ENCODE peak calls at places on chromosomes 13 and 19, in four cellular contexts. One of them, this sample, is unnamed.
A peak's percentile ranks its signal among the peaks of the same experiment; 100 is the strongest.

GRCh38 chr13:96020155-96020575 is 33.0 kb downstream of the UGGT2 start:
- DNase-seq in H1: no peak
- DNase-seq in SK-N-SH: peak; percentile 56
- DNase-seq in K562: peak; percentile 56
- DNase-seq in this sample: no peak

GRCh38 chr19:43450545-43450997 is 14.8 kb downstream of the LYPD3 start:
- DNase-seq in H1: no peak
- DNase-seq in SK-N-SH: no peak
- DNase-seq in K562: no peak
- DNase-seq in this sample: no peak

GRCh38 chr19:49773663-49774305 is 7.0 kb downstream of the AP2A1 start:
- DNase-seq in H1: no peak
- DNase-seq in SK-N-SH: no peak
- DNase-seq in K562: no peak
- DNase-seq in this sample: no peak

GRCh38 chr13:40644838-40645620 is 21.4 kb downstream of the FOXO1 start:
- DNase-seq in H1: no peak
- DNase-seq in SK-N-SH: no peak
- DNase-seq in K562: no peak
- DNase-seq in this sample: no peak

GRCh38 chr19:45809643-45810159 is 5.4 kb downstream of the RSPH6A start:
- DNase-seq in H1: no peak
- DNase-seq in SK-N-SH: no peak
- DNase-seq in K562: peak; percentile 71
- DNase-seq in this sample: no peak

GRCh38 chr13:109271555-109271954 is 514.8 kb downstream of the IRS2 start:
- DNase-seq in H1: no peak
- DNase-seq in SK-N-SH: no peak
- DNase-seq in K562: no peak
- DNase-seq in this sample: no peak

GRCh38 chr19:46976845-46977320 is 42.8 kb upstream of the NPAS1 start:
- DNase-seq in H1: no peak
- DNase-seq in SK-N-SH: peak; percentile 57
- DNase-seq in K562: peak; percentile 81
- DNase-seq in this sample: peak; percentile 49

GRCh38 chr19:1045247-1045603 is 5.3 kb downstream of the ABCA7 start:
- DNase-seq in H1: no peak
- DNase-seq in SK-N-SH: peak; percentile 72
- DNase-seq in K562: peak; percentile 99
- DNase-seq in this sample: peak; percentile 99

GRCh38 chr13:97222934-97223710 is 989 bp downstream of the MBNL2 start:
- DNase-seq in H1: no peak
- DNase-seq in SK-N-SH: no peak
- DNase-seq in K562: no peak
- DNase-seq in this sample: no peak

GRCh38 chr19:2047449-2048103 is 3.5 kb downstream of the MKNK2 start:
- DNase-seq in H1: no peak
- DNase-seq in SK-N-SH: no peak
- DNase-seq in K562: no peak
- DNase-seq in this sample: no peak

GRCh38 chr19:11418518-11419506 is at the start of gene RGL3:
- DNase-seq in H1: no peak
- DNase-seq in SK-N-SH: peak; percentile 95
- DNase-seq in K562: no peak
- DNase-seq in this sample: peak; percentile 93

GRCh38 chr19:51341066-51341465 is 873 bp downstream of the VSIG10L start:
- DNase-seq in H1: no peak
- DNase-seq in SK-N-SH: no peak
- DNase-seq in K562: no peak
- DNase-seq in this sample: no peak

GRCh38 chr19:45496349-45496953 is 396 bp downstream of the RTN2 start:
- DNase-seq in H1: no peak
- DNase-seq in SK-N-SH: peak; percentile 80
- DNase-seq in K562: peak; percentile 67
- DNase-seq in this sample: peak; percentile 84

GRCh38 chr19:518292-519231 is 11.3 kb downstream of the TPGS1 start:
- DNase-seq in H1: no peak
- DNase-seq in SK-N-SH: no peak
- DNase-seq in K562: peak; percentile 81
- DNase-seq in this sample: peak; percentile 79

GRCh38 chr19:32067686-32068085 is 277.7 kb upstream of the ZNF507 start:
- DNase-seq in H1: peak; percentile 15
- DNase-seq in SK-N-SH: no peak
- DNase-seq in K562: peak; percentile 17
- DNase-seq in this sample: peak; percentile 57

GRCh38 chr19:1285737-1286360 is at the start of gene EFNA2:
- DNase-seq in H1: no peak
- DNase-seq in SK-N-SH: peak; percentile 84
- DNase-seq in K562: peak; percentile 34
- DNase-seq in this sample: no peak

GRCh38 chr13:45847554-45848224 is 3.9 kb downstream of the SIAH3 start:
- DNase-seq in H1: no peak
- DNase-seq in SK-N-SH: no peak
- DNase-seq in K562: peak; percentile 8
- DNase-seq in this sample: no peak

GRCh38 chr13:80360298-80360827 is 19.4 kb upstream of the SPRY2 start:
- DNase-seq in H1: no peak
- DNase-seq in SK-N-SH: no peak
- DNase-seq in K562: no peak
- DNase-seq in this sample: no peak

GRCh38 chr19:43465468-43466120 is at the start of gene LYPD3:
- DNase-seq in H1: no peak
- DNase-seq in SK-N-SH: no peak
- DNase-seq in K562: no peak
- DNase-seq in this sample: peak; percentile 67

GRCh38 chr19:39335168-39335567 is 675 bp downstream of the GMFG start:
- DNase-seq in H1: no peak
- DNase-seq in SK-N-SH: peak; percentile 14
- DNase-seq in K562: peak; percentile 58
- DNase-seq in this sample: no peak

GRCh38 chr13:65744761-65745160 is 1485.4 kb downstream of the PCDH9 start:
- DNase-seq in H1: no peak
- DNase-seq in SK-N-SH: no peak
- DNase-seq in K562: no peak
- DNase-seq in this sample: no peak

GRCh38 chr13:86282450-86282849 is 483.2 kb upstream of the SLITRK6 start:
- DNase-seq in H1: no peak
- DNase-seq in SK-N-SH: no peak
- DNase-seq in K562: no peak
- DNase-seq in this sample: no peak

GRCh38 chr19:532578-533484 is 1.3 kb downstream of the CDC34 start:
- DNase-seq in H1: no peak
- DNase-seq in SK-N-SH: peak; percentile 80
- DNase-seq in K562: peak; percentile 90
- DNase-seq in this sample: peak; percentile 63

GRCh38 chr19:46963093-46963734 is 56.4 kb upstream of the NPAS1 start:
- DNase-seq in H1: no peak
- DNase-seq in SK-N-SH: no peak
- DNase-seq in K562: no peak
- DNase-seq in this sample: no peak

GRCh38 chr13:35566340-35566739 is 89.9 kb upstream of the MAB21L1 start:
- DNase-seq in H1: no peak
- DNase-seq in SK-N-SH: no peak
- DNase-seq in K562: no peak
- DNase-seq in this sample: no peak

GRCh38 chr19:33621811-33622504 is at the start of gene CHST8:
- DNase-seq in H1: no peak
- DNase-seq in SK-N-SH: peak; percentile 93
- DNase-seq in K562: peak; percentile 24
- DNase-seq in this sample: peak; percentile 78

GRCh38 chr13:104310861-104311260 is 1244.6 kb upstream of the SLC10A2 start:
- DNase-seq in H1: no peak
- DNase-seq in SK-N-SH: no peak
- DNase-seq in K562: no peak
- DNase-seq in this sample: no peak

GRCh38 chr13:113843864-113844556 is 19.9 kb downstream of the GAS6 start:
- DNase-seq in H1: no peak
- DNase-seq in SK-N-SH: no peak
- DNase-seq in K562: no peak
- DNase-seq in this sample: no peak

DNA sequence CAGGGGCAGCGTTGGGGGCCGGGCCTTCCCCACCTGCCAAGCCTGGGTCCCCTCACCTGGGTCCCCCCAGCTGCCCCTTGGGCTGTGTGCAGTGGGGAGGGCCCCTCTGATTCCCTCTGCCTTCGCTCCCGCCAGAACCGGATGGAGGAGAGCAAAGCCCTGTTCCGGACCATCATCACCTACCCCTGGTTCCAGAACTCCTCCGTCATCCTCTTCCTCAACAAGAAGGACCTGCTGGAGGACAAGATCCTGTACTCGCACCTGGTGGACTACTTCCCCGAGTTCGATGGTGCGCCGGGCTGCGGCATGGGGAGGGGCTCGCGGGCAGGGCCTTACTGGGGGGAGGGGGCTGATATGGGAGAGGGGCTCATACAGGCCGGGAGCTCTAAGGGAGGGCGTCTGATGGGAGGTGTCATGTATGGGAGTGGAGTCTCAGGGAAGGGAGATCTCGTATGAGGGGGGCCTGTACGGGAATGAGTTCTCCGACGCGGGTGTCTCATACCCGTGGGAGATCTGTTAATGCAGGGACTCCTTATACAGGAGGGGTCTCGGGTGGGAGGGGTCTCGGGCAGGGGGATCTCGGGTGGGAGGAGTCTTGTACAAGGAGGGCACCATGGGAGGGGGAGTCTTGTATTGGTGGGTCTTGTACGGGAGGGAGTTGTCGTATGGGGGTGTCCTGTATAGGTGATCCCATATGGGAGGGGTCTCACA is 16.6 kb upstream of the GNA15 start:
- DNase-seq in H1: no peak
- DNase-seq in SK-N-SH: no peak
- DNase-seq in K562: no peak
- DNase-seq in this sample: no peak
- TF ChIP-seq TEAD4 in H1: no peak
- TF ChIP-seq TEAD4 in SK-N-SH: no peak
- TF ChIP-seq TEAD4 in K562: no peak
- TF ChIP-seq TEAD4 in this sample: no peak

GRCh38 chr19:7351861-7352260 is 3.1 kb downstream of the ARHGEF18 start:
- DNase-seq in H1: no peak
- DNase-seq in SK-N-SH: no peak
- DNase-seq in K562: no peak
- DNase-seq in this sample: no peak

GRCh38 chr19:7349961-7350711 is 1.4 kb downstream of the ARHGEF18 start:
- DNase-seq in H1: no peak
- DNase-seq in SK-N-SH: no peak
- DNase-seq in K562: no peak
- DNase-seq in this sample: no peak

GRCh38 chr19:7349231-7349591 is 474 bp downstream of the ARHGEF18 start:
- DNase-seq in H1: no peak
- DNase-seq in SK-N-SH: no peak
- DNase-seq in K562: no peak
- DNase-seq in this sample: no peak

GRCh38 chr19:7346488-7346971 is 2.2 kb upstream of the ARHGEF18 start:
- DNase-seq in H1: no peak
- DNase-seq in SK-N-SH: no peak
- DNase-seq in K562: no peak
- DNase-seq in this sample: no peak

DNA sequence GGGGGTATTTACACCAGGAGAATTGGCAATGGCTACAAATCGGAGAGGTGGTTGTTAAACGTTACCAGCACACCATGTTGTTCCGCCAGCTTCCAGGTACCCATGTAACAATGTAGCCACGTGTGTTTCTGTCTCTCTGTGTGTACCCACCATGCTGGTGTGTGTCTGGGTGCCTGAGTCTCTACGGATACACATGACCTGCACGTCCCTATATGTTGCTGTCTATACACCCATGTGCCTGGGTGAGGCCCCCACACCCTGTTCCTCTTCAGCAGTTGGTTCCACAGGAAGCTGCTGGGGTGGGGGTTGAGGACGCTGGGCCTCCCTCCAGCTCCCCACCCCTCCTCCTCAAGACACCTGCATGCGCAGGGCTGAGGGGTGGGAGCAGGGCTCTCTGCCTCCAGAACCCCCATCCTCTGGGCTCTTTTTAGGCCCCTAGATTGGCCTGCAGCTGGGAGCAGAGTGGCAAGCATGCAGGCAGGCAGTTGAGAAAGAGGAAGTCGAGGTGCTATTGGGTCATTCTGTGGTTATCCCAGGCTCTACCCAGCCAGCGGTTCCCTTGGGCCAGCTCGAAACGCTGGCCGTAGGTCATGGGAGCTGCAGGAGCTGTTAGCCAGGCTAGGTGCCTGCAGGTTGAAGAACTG is at the start of gene ARHGEF18:
- DNase-seq in H1: no peak
- DNase-seq in SK-N-SH: no peak
- DNase-seq in K562: no peak
- DNase-seq in this sample: no peak
- TF ChIP-seq TEAD4 in H1: no peak
- TF ChIP-seq TEAD4 in SK-N-SH: no peak
- TF ChIP-seq TEAD4 in K562: no peak
- TF ChIP-seq TEAD4 in this sample: no peak

DNA sequence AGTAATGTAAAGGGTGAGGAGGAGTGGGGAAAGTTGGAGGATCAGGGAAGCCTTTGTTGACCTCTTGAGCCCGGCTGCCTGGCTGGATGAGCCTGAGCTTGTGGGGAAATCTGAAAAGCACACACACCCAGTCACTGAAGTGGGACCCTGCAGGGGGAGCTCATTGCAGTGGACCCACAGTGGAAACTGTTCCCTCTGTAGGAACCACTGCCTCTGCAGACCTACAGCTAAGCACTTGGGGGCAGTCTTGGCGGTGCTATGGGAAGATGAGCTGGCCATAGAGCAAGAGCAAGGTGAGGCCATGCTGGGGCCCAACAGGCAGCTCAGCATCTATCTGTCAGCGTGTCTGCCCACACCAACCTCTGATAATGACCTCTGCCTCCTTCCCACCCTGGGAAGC is 294.8 kb downstream of the TSHZ3 start:
- DNase-seq in H1: peak; percentile 70
- DNase-seq in SK-N-SH: peak; percentile 44
- DNase-seq in K562: peak; percentile 38
- DNase-seq in this sample: peak; percentile 79
- TF ChIP-seq TEAD4 in H1: no peak
- TF ChIP-seq TEAD4 in SK-N-SH: no peak
- TF ChIP-seq TEAD4 in K562: no peak
- TF ChIP-seq TEAD4 in this sample: no peak

GRCh38 chr13:77846173-77846572 is 72.5 kb downstream of the EDNRB start:
- DNase-seq in H1: no peak
- DNase-seq in SK-N-SH: no peak
- DNase-seq in K562: no peak
- DNase-seq in this sample: no peak
- TF ChIP-seq TEAD4 in H1: no peak
- TF ChIP-seq TEAD4 in SK-N-SH: no peak
- TF ChIP-seq TEAD4 in K562: no peak
- TF ChIP-seq TEAD4 in this sample: no peak

GRCh38 chr13:24060993-24061392 is 99.5 kb upstream of the SPATA13 start:
- DNase-seq in H1: no peak
- DNase-seq in SK-N-SH: no peak
- DNase-seq in K562: no peak
- DNase-seq in this sample: no peak

GRCh38 chr13:24066405-24067292 is 93.9 kb upstream of the SPATA13 start:
- DNase-seq in H1: no peak
- DNase-seq in SK-N-SH: no peak
- DNase-seq in K562: no peak
- DNase-seq in this sample: no peak

GRCh38 chr13:24065172-24065571 is 95.3 kb upstream of the SPATA13 start:
- DNase-seq in H1: no peak
- DNase-seq in SK-N-SH: no peak
- DNase-seq in K562: no peak
- DNase-seq in this sample: no peak

GRCh38 chr13:24064258-24064860 is 96.2 kb upstream of the SPATA13 start:
- DNase-seq in H1: no peak
- DNase-seq in SK-N-SH: no peak
- DNase-seq in K562: no peak
- DNase-seq in this sample: no peak

GRCh38 chr13:24063281-24063851 is 97.2 kb upstream of the SPATA13 start:
- DNase-seq in H1: no peak
- DNase-seq in SK-N-SH: no peak
- DNase-seq in K562: no peak
- DNase-seq in this sample: no peak
- TF ChIP-seq TEAD4 in H1: no peak
- TF ChIP-seq TEAD4 in SK-N-SH: no peak
- TF ChIP-seq TEAD4 in K562: no peak
- TF ChIP-seq TEAD4 in this sample: no peak